ENCODE peak calls at places on chromosomes 13 and 19, in ten cellular contexts. A, D, S, X, F, V, Q, Z, T and I are unnamed samples.
A peak's percentile ranks its signal among the peaks of the same experiment; 100 is the strongest.

GRCh38 chr19:3494051-3494450 is 6.4 kb downstream of the DOHH start:
- DNase-seq in T (no peak), A (peak; percentile 36), X (no peak), D (no peak), S (peak; percentile 88), F (no peak), V (no peak), Z (no peak), Q (no peak), I (no peak)

GRCh38 chr19:35348909-35349611 is 1.4 kb downstream of the FFAR1 start:
- DNase-seq in D (no peak), Z (no peak), T (no peak), A (no peak), V (no peak), F (no peak), S (peak; percentile 1), X (no peak), Q (peak; percentile 44), I (peak; percentile 40)

GRCh38 chr19:1646149-1646930 is 6.1 kb downstream of the TCF3 start:
- DNase-seq in D (no peak), X (no peak), S (no peak), V (no peak), A (no peak), Z (no peak), Q (no peak), F (no peak), T (no peak), I (no peak)

GRCh38 chr13:26977541-26977940 is 194.1 kb downstream of the USP12 start:
- DNase-seq in F (no peak), Q (no peak), Z (no peak), X (peak; percentile 5), T (no peak), S (no peak), A (no peak), V (no peak), D (no peak), I (no peak)

GRCh38 chr13:77859450-77859849 is 59.2 kb downstream of the EDNRB start:
- DNase-seq in V (no peak), X (no peak), F (no peak), A (peak; percentile 47), T (peak; percentile 21), Z (no peak), Q (no peak), D (peak; percentile 24), S (no peak), I (no peak)

GRCh38 chr13:59408738-59409137 is 755.0 kb downstream of the DIAPH3 start:
- DNase-seq in F (no peak), A (no peak), Q (no peak), T (no peak), D (no peak), X (no peak), S (no peak), V (peak; percentile 19), Z (no peak), I (no peak)

GRCh38 chr19:28351761-28352160 is 861.2 kb downstream of the UQCRFS1 start:
- DNase-seq in A (peak; percentile 8), Z (no peak), Q (peak; percentile 72), S (no peak), D (no peak), T (no peak), V (no peak), F (no peak), X (no peak), I (no peak)

GRCh38 chr13:91232716-91233115 is 114.8 kb upstream of the MIR17HG start:
- DNase-seq in Q (no peak), D (no peak), T (no peak), X (no peak), S (no peak), F (no peak), Z (no peak), A (no peak), V (no peak), I (no peak)

GRCh38 chr13:94858856-94859811 is 146.8 kb upstream of the SOX21 start:
- DNase-seq in D (peak; percentile 41), Z (no peak), Q (no peak), T (no peak), V (no peak), X (peak; percentile 99), S (peak; percentile 45), F (no peak), A (peak; percentile 25), I (peak; percentile 56)

GRCh38 chr13:114043421-114044053 is 69.7 kb upstream of the C13orf46 start:
- DNase-seq in F (no peak), V (no peak), A (peak; percentile 91), X (peak; percentile 83), Z (no peak), T (peak; percentile 91), Q (peak; percentile 95), D (peak; percentile 48), S (no peak), I (no peak)

GRCh38 chr19:41997121-41997850 is 3.3 kb upstream of the ATP1A3 start:
- DNase-seq in T (peak; percentile 69), F (no peak), Z (peak; percentile 35), V (peak; percentile 10), X (peak; percentile 38), Q (no peak), A (peak; percentile 45), D (no peak), S (no peak), I (no peak)

GRCh38 chr19:38735257-38735686 is 9.0 kb downstream of the CAPN12 start:
- DNase-seq in V (no peak), S (no peak), D (peak; percentile 80), Q (no peak), X (no peak), Z (peak; percentile 55), A (no peak), T (peak; percentile 63), F (no peak), I (no peak)

GRCh38 chr19:8877854-8878705 is 45.9 kb downstream of the MBD3L1 start:
- DNase-seq in T (peak; percentile 11), S (no peak), Q (no peak), Z (no peak), V (no peak), D (no peak), A (no peak), F (no peak), X (no peak), I (no peak)

GRCh38 chr19:29188704-29189375 is 24.1 kb downstream of the UQCRFS1 start:
- DNase-seq in Q (no peak), Z (no peak), A (no peak), X (no peak), V (no peak), T (no peak), F (no peak), S (no peak), D (no peak), I (no peak)

GRCh38 chr13:42110410-42111155 is 62.1 kb downstream of the DGKH start:
- DNase-seq in S (no peak), F (peak; percentile 17), X (peak; percentile 78), V (peak; percentile 68), Z (peak; percentile 52), T (peak; percentile 63), D (no peak), Q (no peak), A (peak; percentile 90), I (no peak)

GRCh38 chr19:48918801-48919247 is 14.7 kb upstream of the DHDH start:
- DNase-seq in S (no peak), Q (no peak), Z (no peak), X (no peak), D (no peak), T (peak; percentile 58), A (peak; percentile 20), V (peak; percentile 41), F (no peak), I (no peak)

GRCh38 chr19:50377051-50377441 is 789 bp downstream of the NR1H2 start:
- DNase-seq in A (peak; percentile 23), S (no peak), X (no peak), D (peak; percentile 57), Z (peak; percentile 51), Q (no peak), F (no peak), T (peak; percentile 75), V (peak; percentile 29), I (no peak)

GRCh38 chr19:16293133-16294085 is 31.2 kb upstream of the KLF2 start:
- DNase-seq in V (no peak), T (peak; percentile 94), X (peak; percentile 92), Z (no peak), F (no peak), S (peak; percentile 21), Q (peak; percentile 98), D (peak; percentile 72), A (peak; percentile 97), I (no peak)

GRCh38 chr13:90272356-90272755 is 1075.1 kb upstream of the MIR17HG start:
- DNase-seq in V (no peak), T (no peak), D (no peak), Z (no peak), A (peak; percentile 20), Q (no peak), F (no peak), S (no peak), X (no peak), I (no peak)

GRCh38 chr19:14516746-14517438 is 1.3 kb downstream of the DNAJB1 start:
- DNase-seq in D (no peak), Z (peak; percentile 42), Q (peak; percentile 89), F (no peak), T (no peak), X (no peak), S (no peak), V (no peak), A (no peak), I (no peak)

GRCh38 chr13:28220166-28220565 is 81.8 kb downstream of the PAN3 start:
- DNase-seq in T (no peak), X (peak; percentile 7), V (no peak), F (no peak), D (no peak), Q (no peak), A (peak; percentile 81), S (no peak), Z (no peak), I (no peak)

GRCh38 chr13:100773923-100774641 is 99.5 kb upstream of the TMTC4 start:
- DNase-seq in D (no peak), S (no peak), V (no peak), X (no peak), Q (no peak), A (no peak), Z (no peak), T (no peak), F (no peak), I (no peak)

GRCh38 chr13:23391752-23392151 is 41.8 kb downstream of the SACS start:
- DNase-seq in S (no peak), T (no peak), Z (no peak), D (no peak), Q (no peak), A (no peak), F (no peak), X (no peak), V (no peak), I (no peak)